ENCODE peak calls at places on chromosomes 7 and 10, in seven cellular contexts. I, N, P, J, H, F and C are unnamed samples.

GRCh38 chr10:89215511-89215910 is 8.4 kb upstream of the CH25H start:
- DNase-seq in J (no peak), N (no peak), H (no peak), P (no peak), F (no peak), I (no peak), C (no peak)

GRCh38 chr10:61175331-61175730 is 231.3 kb upstream of the RHOBTB1 start:
- DNase-seq in I (no peak), J (no peak), F (no peak), H (no peak), N (no peak), P (no peak), C (no peak)

GRCh38 chr7:117674617-117675016 is 194.8 kb downstream of the CFTR start:
- DNase-seq in P (no peak), J (no peak), N (no peak), F (no peak), I (no peak), H (no peak), C (no peak)

GRCh38 chr10:71663311-71663710 is 56.3 kb downstream of the C10orf105 start:
- DNase-seq in N (no peak), J (no peak), P (no peak), I (no peak), F (peak; percentile 68), H (no peak), C (no peak)

GRCh38 chr7:143884978-143885559 is 16.9 kb downstream of the TCAF1 start:
- DNase-seq in F (no peak), I (no peak), H (no peak), N (peak; percentile 32), P (no peak), J (no peak), C (peak; percentile 84)

GRCh38 chr10:51937736-51938135 is 238.3 kb upstream of the CSTF2T start:
- DNase-seq in P (no peak), H (no peak), F (no peak), J (no peak), N (no peak), I (no peak), C (no peak)

GRCh38 chr7:155306677-155307470 is 9.2 kb downstream of the INSIG1 start:
- DNase-seq in F (no peak), P (no peak), N (no peak), H (no peak), I (no peak), J (peak; percentile 64), C (no peak)

GRCh38 chr10:78920011-78920410 is 148.8 kb upstream of the ZMIZ1 start:
- DNase-seq in H (no peak), P (no peak), I (no peak), F (no peak), N (no peak), J (no peak), C (no peak)

GRCh38 chr7:2299131-2299829 is 15.0 kb downstream of the SNX8 start:
- DNase-seq in F (no peak), H (no peak), P (no peak), J (no peak), N (peak; percentile 40), I (no peak), C (no peak)

GRCh38 chr10:133476641-133476990 is 22.9 kb downstream of the SCART1 start:
- DNase-seq in P (no peak), N (no peak), J (no peak), I (no peak), F (no peak), H (no peak), C (no peak)

GRCh38 chr10:20040012-20040411 is 223.8 kb downstream of the PLXDC2 start:
- DNase-seq in H (no peak), P (no peak), N (peak; percentile 74), F (no peak), J (no peak), I (no peak), C (no peak)

GRCh38 chr7:128740996-128741395 is 1.8 kb downstream of the CALU start:
- DNase-seq in H (peak; percentile 20), F (no peak), N (peak; percentile 41), J (no peak), P (no peak), I (no peak), C (no peak)

GRCh38 chr7:131147604-131148003 is 180.1 kb upstream of the MKLN1 start:
- DNase-seq in N (no peak), I (no peak), H (no peak), F (no peak), J (no peak), P (no peak), C (no peak)

GRCh38 chr10:60035984-60036383 is 129.6 kb upstream of the CCDC6 start:
- DNase-seq in H (no peak), P (no peak), F (no peak), J (no peak), I (no peak), N (no peak), C (no peak)

GRCh38 chr7:139915864-139916716 is 87.0 kb downstream of the TBXAS1 start:
- DNase-seq in J (peak; percentile 46), H (peak; percentile 57), P (peak; percentile 39), F (no peak), I (peak; percentile 92), N (peak; percentile 74), C (peak; percentile 41)

GRCh38 chr10:5669609-5670008 is 3.2 kb upstream of the ASB13 start:
- DNase-seq in F (no peak), N (no peak), P (no peak), H (no peak), I (no peak), J (no peak), C (no peak)

GRCh38 chr7:10888861-10889260 is 84.8 kb upstream of the PHF14 start:
- DNase-seq in H (no peak), P (no peak), J (no peak), F (no peak), N (no peak), I (no peak), C (no peak)

GRCh38 chr10:100709655-100710054 is 35.7 kb upstream of the PAX2 start:
- DNase-seq in P (no peak), N (no peak), J (no peak), H (no peak), F (no peak), I (no peak), C (no peak)

GRCh38 chr7:144379791-144380384 is 23.6 kb downstream of the NOBOX start:
- DNase-seq in P (no peak), J (no peak), N (no peak), H (no peak), F (peak; percentile 34), I (no peak), C (no peak)

GRCh38 chr10:124648738-124649137 is 95.4 kb downstream of the FAM53B start:
- DNase-seq in I (no peak), H (peak; percentile 92), J (peak; percentile 55), N (peak; percentile 93), F (no peak), P (no peak), C (peak; percentile 84)

GRCh38 chr7:156993021-156993924 is 17.2 kb downstream of the MNX1 start:
- DNase-seq in I (no peak), N (no peak), J (peak; percentile 59), F (no peak), H (no peak), P (no peak), C (peak; percentile 85)

GRCh38 chr10:100970076-100970913 is 991 bp downstream of the SEMA4G start:
- DNase-seq in N (no peak), J (peak; percentile 51), H (no peak), F (peak; percentile 92), P (peak; percentile 46), I (peak; percentile 26), C (peak; percentile 47)

GRCh38 chr7:45001826-45002225 is 1.8 kb downstream of the CCM2 start:
- DNase-seq in H (no peak), J (no peak), I (no peak), N (no peak), P (peak; percentile 19), F (no peak), C (no peak)

GRCh38 chr10:130784326-130784725 is 527.2 kb downstream of the TCERG1L start:
- DNase-seq in H (no peak), I (no peak), J (no peak), N (no peak), F (no peak), P (no peak), C (no peak)

GRCh38 chr7:26171601-26172000 is 19.6 kb downstream of the NFE2L3 start:
- DNase-seq in N (no peak), I (no peak), H (no peak), F (no peak), J (no peak), P (no peak), C (no peak)

DNA sequence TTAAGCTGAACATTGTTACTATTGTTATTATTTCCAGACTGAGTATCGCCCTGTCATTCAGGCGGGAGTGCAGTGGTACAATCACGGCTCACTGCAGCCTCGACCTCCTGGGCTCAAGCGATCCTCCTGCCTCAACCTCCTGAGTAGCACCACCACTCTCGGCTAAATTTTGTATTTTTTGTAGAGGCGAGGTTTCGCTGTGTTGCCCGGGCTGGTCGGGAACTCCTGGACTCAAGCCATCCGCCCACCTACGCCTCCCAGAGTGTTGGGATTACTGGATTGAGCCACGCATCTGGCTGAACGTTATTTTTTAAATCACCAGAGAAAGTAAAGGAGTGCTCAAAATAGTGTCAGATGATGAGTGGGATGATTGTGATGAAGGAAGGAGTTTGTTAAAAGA is 1.4 kb upstream of the HNRNPF start:
- DNase-seq in I (no peak), N (no peak), F (no peak), P (no peak), H (no peak), J (no peak), C (no peak)
- H3K27ac ChIP-seq in I (peak overlapping the region; percentile 96), N (no peak overlapping the region), F (peak overlapping the region; percentile 100), P (no peak overlapping the region), H (no peak overlapping the region), J (peak overlapping the region; percentile 99), C (no peak overlapping the region)

GRCh38 chr10:75312440-75312839 is 76.7 kb upstream of the COMTD1 start:
- DNase-seq in I (no peak), H (no peak), J (no peak), N (no peak), P (no peak), F (no peak), C (no peak)
- TF ChIP-seq POLR2A in I (no peak), H (no peak), J (no peak), N (no peak), P (no peak), F (no peak), C (no peak)

GRCh38 chr7:148699024-148699771 is 495 bp downstream of the CUL1 start:
- DNase-seq in F (peak; percentile 76), I (no peak), N (peak; percentile 67), P (peak; percentile 7), J (peak; percentile 57), H (peak; percentile 68), C (peak; percentile 73)

GRCh38 chr7:148699772-148700629 is 1.3 kb downstream of the CUL1 start:
- DNase-seq in N (peak; percentile 13), J (no peak), H (no peak), F (no peak), P (no peak), I (no peak), C (no peak)

GRCh38 chr7:148700693-148701092 is 2.0 kb downstream of the CUL1 start:
- DNase-seq in P (no peak), N (peak; percentile 30), J (no peak), H (no peak), F (no peak), I (no peak), C (no peak)

GRCh38 chr7:148702876-148703670 is 4.4 kb downstream of the CUL1 start:
- DNase-seq in F (no peak), J (no peak), H (no peak), I (no peak), P (no peak), N (no peak), C (no peak)

GRCh38 chr7:148701414-148701813 is 2.7 kb downstream of the CUL1 start:
- DNase-seq in I (no peak), F (no peak), J (no peak), N (no peak), P (no peak), H (no peak), C (no peak)
- H3K4me1 ChIP-seq in I (peaks cover 42% of the 10 kb centered on the region), F (no peaks in the 10 kb centered on the region), J (peaks cover 80% of the 10 kb centered on the region), N (peaks cover 62% of the 10 kb centered on the region), P (peaks cover 2% of the 10 kb centered on the region), H (peaks cover 64% of the 10 kb centered on the region), C (peaks cover 20% of the 10 kb centered on the region)

GRCh38 chr10:113030453-113030852 is 80.4 kb downstream of the TCF7L2 start:
- DNase-seq in H (no peak), J (no peak), I (no peak), F (no peak), N (no peak), P (no peak), C (no peak)
- H3K27ac ChIP-seq in H (no peak overlapping the region), J (no peak overlapping the region), I (no peak overlapping the region), F (no peak overlapping the region), N (no peak overlapping the region), P (no peak overlapping the region), C (no peak overlapping the region)